ENCODE peak calls at places on chromosome 4, in eight cellular contexts. D is fibroblast of lung, K is H9, U is HepG2, G is GM23338, N is OCI-LY7, P is PC-3, B is mammary epithelial cell. W is an unnamed sample.

GRCh38 chr4:90127706-90128345 is 632 bp downstream of the CCSER1 start:
- DNase-seq in N (no peak), D (peak; percentile 18), P (peak; percentile 25), U (no peak), K (no peak), B (peak; percentile 25), G (peak; percentile 60), W (no peak)

GRCh38 chr4:76090241-76090691 is 15.8 kb downstream of the ART3 start:
- DNase-seq in U (peak; percentile 13), K (no peak), N (no peak), D (peak; percentile 95), G (no peak), P (no peak), B (peak; percentile 99), W (peak; percentile 90)

GRCh38 chr4:7390366-7390765 is 44.4 kb downstream of the PSAPL1 start:
- DNase-seq in K (peak; percentile 14), N (no peak), D (no peak), B (no peak), G (no peak), P (no peak), U (no peak), W (no peak)

GRCh38 chr4:42519803-42520417 is 122.6 kb downstream of the SHISA3 start:
- DNase-seq in G (peak; percentile 73), U (peak; percentile 12), N (peak; percentile 68), P (peak; percentile 81), K (no peak), D (peak; percentile 21), B (peak; percentile 21), W (peak; percentile 17)

GRCh38 chr4:174016251-174016650 is 267.2 kb downstream of the FBXO8 start:
- DNase-seq in D (no peak), P (no peak), B (no peak), N (no peak), G (no peak), K (no peak), U (no peak), W (no peak)

GRCh38 chr4:71064521-71064920 is 71.1 kb downstream of the DCK start:
- DNase-seq in U (no peak), K (no peak), P (no peak), N (no peak), G (no peak), D (no peak), B (no peak), W (no peak)

GRCh38 chr4:98092833-98093439 is 50.3 kb downstream of the STPG2 start:
- DNase-seq in D (peak; percentile 8), P (peak; percentile 44), B (no peak), K (no peak), G (peak; percentile 40), N (peak; percentile 24), U (peak; percentile 9), W (no peak)

GRCh38 chr4:24470681-24471622 is 113.4 kb downstream of the DHX15 start:
- DNase-seq in G (peak; percentile 60), U (no peak), K (peak; percentile 43), B (peak; percentile 35), N (no peak), D (peak; percentile 64), P (peak; percentile 7), W (no peak)

GRCh38 chr4:139014391-139015268 is 951 bp upstream of the NOCT start:
- DNase-seq in N (no peak), G (peak; percentile 56), D (peak; percentile 96), K (no peak), U (peak; percentile 64), B (peak; percentile 95), P (peak; percentile 89), W (peak; percentile 52)

GRCh38 chr4:170139764-170140163 is 50.0 kb upstream of the AADAT start:
- DNase-seq in D (peak; percentile 74), N (no peak), B (peak; percentile 71), P (peak; percentile 56), G (no peak), U (no peak), K (no peak), W (no peak)

GRCh38 chr4:11182586-11183357 is 245.9 kb downstream of the HS3ST1 start:
- DNase-seq in U (no peak), D (peak; percentile 94), G (no peak), N (no peak), P (peak; percentile 57), B (peak; percentile 48), K (no peak), W (no peak)

GRCh38 chr4:1295405-1296055 is 5.8 kb downstream of the MAEA start:
- DNase-seq in K (no peak), D (no peak), P (no peak), G (no peak), B (no peak), U (no peak), N (no peak), W (no peak)

GRCh38 chr4:1974836-1975235 is 33.9 kb downstream of the NELFA start:
- DNase-seq in D (no peak), N (no peak), K (no peak), P (no peak), B (no peak), G (no peak), U (no peak), W (no peak)

GRCh38 chr4:125497861-125498260 is 183.1 kb downstream of the FAT4 start:
- DNase-seq in B (no peak), U (no peak), P (no peak), K (no peak), G (no peak), N (no peak), D (no peak), W (no peak)

GRCh38 chr4:85929926-85930325 is 429.9 kb downstream of the MAPK10 start:
- DNase-seq in K (no peak), N (no peak), P (no peak), G (peak; percentile 68), B (peak; percentile 3), D (no peak), U (peak; percentile 7), W (no peak)

GRCh38 chr4:80266902-80267380 is 477 bp downstream of the FGF5 start:
- DNase-seq in U (no peak), B (peak; percentile 61), D (peak; percentile 69), G (peak; percentile 49), K (peak; percentile 68), N (no peak), P (peak; percentile 30), W (no peak)

GRCh38 chr4:145614235-145614615 is 5.0 kb upstream of the MMAA start:
- DNase-seq in U (no peak), P (no peak), N (no peak), G (no peak), K (no peak), D (no peak), B (no peak), W (no peak)

GRCh38 chr4:145618210-145618911 is 824 bp upstream of the MMAA start:
- DNase-seq in G (no peak), P (no peak), B (no peak), D (no peak), K (no peak), U (no peak), N (peak; percentile 40), W (no peak)

GRCh38 chr4:145623831-145624230 is 4.6 kb downstream of the MMAA start:
- DNase-seq in N (no peak), K (no peak), D (peak; percentile 55), U (no peak), G (no peak), P (peak; percentile 71), B (peak; percentile 49), W (no peak)

GRCh38 chr4:145619639-145619996 is 433 bp downstream of the MMAA start:
- DNase-seq in B (peak; percentile 60), D (peak; percentile 62), U (peak; percentile 81), K (no peak), N (no peak), G (peak; percentile 58), P (peak; percentile 72), W (peak; percentile 40)

GRCh38 chr4:145618912-145619638 is at the start of gene MMAA:
- DNase-seq in D (peak; percentile 92), N (peak; percentile 95), P (peak; percentile 95), K (peak; percentile 92), B (peak; percentile 87), U (peak; percentile 83), G (peak; percentile 94), W (peak; percentile 66)
- TF ChIP-seq CTCF in D (peak; percentile 50), N (peak; percentile 81), P (peak; percentile 83), K (peak; percentile 89), B (peak; percentile 25), U (peak; percentile 81), G (peak; percentile 68), W (peak; percentile 72)

DNA sequence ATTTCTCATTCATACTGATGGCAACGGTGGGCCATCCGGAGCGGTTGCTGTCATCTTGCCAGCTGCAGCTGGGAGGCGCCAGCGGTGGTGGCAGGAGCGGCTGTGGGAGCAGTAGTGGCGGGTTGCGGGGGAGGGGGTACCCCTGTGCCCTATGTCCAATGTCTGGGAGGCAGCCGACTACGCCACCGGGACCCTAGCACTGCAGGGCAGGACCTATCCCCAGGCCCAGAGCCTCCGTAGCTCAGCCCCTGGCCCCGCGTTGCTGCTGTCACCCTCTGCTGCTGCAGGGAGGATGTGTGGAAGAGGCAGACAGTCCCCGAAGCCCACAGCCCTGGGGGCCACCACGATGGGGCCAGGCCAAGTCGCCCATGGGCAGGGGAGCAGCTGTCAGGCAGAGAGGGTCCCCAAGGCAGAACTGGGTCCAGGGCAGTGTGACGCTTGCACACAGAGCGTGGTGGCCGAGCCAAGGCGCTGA is 10.0 kb upstream of the SPP1 start:
- DNase-seq in U (no peak), G (peak; percentile 49), N (no peak), D (no peak), K (peak; percentile 65), P (no peak), B (no peak), W (no peak)
- H3K4me2 ChIP-seq in U (no peak overlapping the region), G (no peak overlapping the region), N (no peak overlapping the region), D (no peak overlapping the region), K (no peak overlapping the region), P (no peak overlapping the region), B (no peak overlapping the region), W (no peak overlapping the region)

GRCh38 chr4:96952610-96953009 is 1112.7 kb downstream of the PDHA2 start:
- DNase-seq in K (no peak), U (no peak), B (no peak), D (no peak), G (no peak), N (no peak), P (no peak), W (no peak)
- H3K79me2 ChIP-seq in K (no peaks in the 10 kb centered on the region), U (no peaks in the 10 kb centered on the region), B (no peaks in the 10 kb centered on the region), D (no peaks in the 10 kb centered on the region), G (no peaks in the 10 kb centered on the region), N (no peaks in the 10 kb centered on the region), P (no peaks in the 10 kb centered on the region), W (no peaks in the 10 kb centered on the region)

DNA sequence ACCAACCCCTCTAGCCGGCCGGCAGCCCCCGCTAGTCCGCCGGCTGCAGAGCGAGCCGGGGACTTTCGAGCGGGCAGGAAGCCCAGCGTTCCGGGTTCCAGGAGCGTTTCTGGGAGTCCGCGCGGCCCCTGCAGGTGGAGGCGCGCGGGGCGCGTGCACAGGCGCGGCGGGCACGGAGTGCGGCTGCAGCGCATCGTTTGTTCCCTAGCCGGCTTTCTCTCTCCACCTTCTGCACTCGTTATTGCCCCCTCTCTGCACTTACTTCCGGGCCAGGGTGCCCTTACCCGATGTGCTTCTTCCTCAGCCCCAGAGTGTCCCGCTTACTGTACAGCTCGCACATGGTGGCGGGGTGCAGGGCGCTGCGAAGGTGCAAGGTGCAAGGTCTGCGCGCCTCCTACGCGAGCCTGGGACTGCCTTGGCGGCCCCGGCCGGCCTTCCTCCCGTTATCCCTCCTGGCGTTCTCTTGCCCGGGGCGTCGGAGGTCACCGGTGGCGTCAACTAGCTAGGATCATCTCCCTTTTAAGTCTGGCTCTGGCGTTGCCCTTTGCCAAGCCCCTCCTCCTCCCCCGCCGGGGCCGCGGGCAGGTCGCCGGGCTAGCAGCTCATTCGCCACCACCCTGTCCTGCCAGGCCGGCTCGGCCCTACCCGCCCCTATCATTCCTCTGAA is at the start of gene ETNPPL:
- DNase-seq in D (peak; percentile 21), U (peak; percentile 21), G (peak; percentile 88), N (no peak), B (peak; percentile 14), P (peak; percentile 3), K (peak; percentile 86), W (no peak)
- TF ChIP-seq CTCF in D (no peak), U (peak; percentile 48), G (peak; percentile 20), N (no peak), B (no peak), P (no peak), K (peak; percentile 38), W (no peak)

W was measured in PC-9.